ENCODE peak calls at places on chromosomes 2 and 18, in six cellular contexts. B is Panc1, V is D341Med, J is fibroblast of the conjunctiva, U is midbrain, T is NCI-H1694. W is an unnamed sample.

GRCh38 chr2:96265349-96265839 is 403 bp downstream of the TMEM127 start:
- DNase-seq in B (no peak), V (peak), J (no peak), U (no peak), T (no peak), W (no peak)

GRCh38 chr18:7071600-7071999 is 46.0 kb downstream of the LAMA1 start:
- DNase-seq in B (no peak), V (no peak), J (no peak), U (no peak), T (no peak), W (no peak)

GRCh38 chr2:27497288-27497627 is 619 bp downstream of the GCKR start:
- DNase-seq in B (no peak), V (no peak), J (no peak), U (no peak), T (no peak), W (no peak)

GRCh38 chr2:207974214-207974600 is 51.1 kb downstream of the PLEKHM3 start:
- DNase-seq in B (no peak), V (no peak), J (no peak), U (no peak), T (no peak), W (no peak)

GRCh38 chr2:114543106-114543806 is 100.8 kb downstream of the DPP10 start:
- DNase-seq in B (no peak), V (no peak), J (no peak), U (no peak), T (no peak), W (no peak)

GRCh38 chr2:67945976-67946375 is 116.8 kb downstream of the C1D start:
- DNase-seq in B (no peak), V (no peak), J (no peak), U (no peak), T (no peak), W (no peak)

GRCh38 chr18:27713037-27713726 is 463.7 kb downstream of the CDH2 start:
- DNase-seq in B (no peak), V (no peak), J (no peak), U (no peak), T (no peak), W (no peak)

GRCh38 chr2:180730976-180731375 is 249.4 kb upstream of the UBE2E3 start:
- DNase-seq in B (no peak), V (no peak), J (no peak), U (no peak), T (no peak), W (no peak)

GRCh38 chr2:99487906-99488305 is 1.9 kb downstream of the REV1 start:
- DNase-seq in B (no peak), V (no peak), J (no peak), U (no peak), T (no peak), W (no peak)

GRCh38 chr2:55431982-55432627 is 12.4 kb upstream of the CCDC88A start:
- DNase-seq in B (no peak), V (peak), J (peak), U (peak), T (peak), W (no peak)

GRCh38 chr2:37560863-37561614 is 110.4 kb downstream of the CDC42EP3 start:
- DNase-seq in B (no peak), V (no peak), J (no peak), U (no peak), T (peak), W (no peak)

GRCh38 chr2:213475433-213475832 is 191.2 kb downstream of the SPAG16 start:
- DNase-seq in B (no peak), V (no peak), J (no peak), U (no peak), T (no peak), W (no peak)

GRCh38 chr18:8696749-8697211 is 8.6 kb upstream of the MTCL1 start:
- DNase-seq in B (no peak), V (peak), J (peak), U (peak), T (peak), W (peak)

GRCh38 chr18:24219561-24220317 is 80.9 kb downstream of the CABYR start:
- DNase-seq in B (no peak), V (no peak), J (no peak), U (peak), T (no peak), W (no peak)

GRCh38 chr2:44906972-44907371 is 34.5 kb upstream of the SIX3 start:
- DNase-seq in B (no peak), V (no peak), J (no peak), U (no peak), T (no peak), W (no peak)

GRCh38 chr2:116160657-116161056 is 1653.8 kb upstream of the DDX18 start:
- DNase-seq in B (no peak), V (no peak), J (no peak), U (no peak), T (no peak), W (no peak)

GRCh38 chr2:26651458-26652155 is 10.4 kb upstream of the CIB4 start:
- DNase-seq in B (no peak), V (no peak), J (no peak), U (no peak), T (no peak), W (no peak)

GRCh38 chr2:12618576-12618975 is 98.2 kb upstream of the TRIB2 start:
- DNase-seq in B (no peak), V (no peak), J (no peak), U (no peak), T (no peak), W (no peak)

W was measured in GM19239.